ENCODE peak calls at places on chromosomes 7 and 10, in nine cellular contexts. One of them, this sample, is unnamed.

GRCh38 chr7:21939136-21939857 is 6.4 kb downstream of the CDCA7L start:
- DNase-seq in CD4-positive, alpha-beta memory T cell: no peak
- DNase-seq in mesendoderm: no peak
- DNase-seq in foreskin fibroblast: no peak
- DNase-seq in astrocyte of the spinal cord: peak; percentile 9
- DNase-seq in colonic mucosa: no peak
- DNase-seq in WERI-Rb-1: no peak
- DNase-seq in dorsolateral prefrontal cortex: no peak
- DNase-seq in astrocyte: peak; percentile 60
- DNase-seq in this sample: peak; percentile 50

GRCh38 chr7:1571261-1571650 is 1.4 kb upstream of the PSMG3 start:
- DNase-seq in CD4-positive, alpha-beta memory T cell: no peak
- DNase-seq in mesendoderm: no peak
- DNase-seq in foreskin fibroblast: no peak
- DNase-seq in astrocyte of the spinal cord: peak; percentile 84
- DNase-seq in colonic mucosa: no peak
- DNase-seq in WERI-Rb-1: no peak
- DNase-seq in dorsolateral prefrontal cortex: no peak
- DNase-seq in astrocyte: peak; percentile 47
- DNase-seq in this sample: no peak

GRCh38 chr10:132562177-132562915 is 24.8 kb downstream of the INPP5A start:
- DNase-seq in CD4-positive, alpha-beta memory T cell: no peak
- DNase-seq in mesendoderm: no peak
- DNase-seq in foreskin fibroblast: no peak
- DNase-seq in astrocyte of the spinal cord: no peak
- DNase-seq in colonic mucosa: no peak
- DNase-seq in WERI-Rb-1: no peak
- DNase-seq in dorsolateral prefrontal cortex: no peak
- DNase-seq in astrocyte: no peak
- DNase-seq in this sample: no peak

GRCh38 chr10:79355420-79356010 is 8.2 kb downstream of the PPIF start:
- DNase-seq in CD4-positive, alpha-beta memory T cell: no peak
- DNase-seq in mesendoderm: no peak
- DNase-seq in foreskin fibroblast: no peak
- DNase-seq in astrocyte of the spinal cord: no peak
- DNase-seq in colonic mucosa: no peak
- DNase-seq in WERI-Rb-1: no peak
- DNase-seq in dorsolateral prefrontal cortex: no peak
- DNase-seq in astrocyte: no peak
- DNase-seq in this sample: no peak

GRCh38 chr7:130350945-130351663 is 6.5 kb downstream of the CPA5 start:
- DNase-seq in CD4-positive, alpha-beta memory T cell: no peak
- DNase-seq in mesendoderm: no peak
- DNase-seq in foreskin fibroblast: no peak
- DNase-seq in astrocyte of the spinal cord: no peak
- DNase-seq in colonic mucosa: no peak
- DNase-seq in WERI-Rb-1: peak; percentile 60
- DNase-seq in dorsolateral prefrontal cortex: no peak
- DNase-seq in astrocyte: no peak
- DNase-seq in this sample: no peak

GRCh38 chr7:141737118-141737835 is 881 bp upstream of the SSBP1 start:
- DNase-seq in CD4-positive, alpha-beta memory T cell: peak; percentile 58
- DNase-seq in mesendoderm: no peak
- DNase-seq in foreskin fibroblast: no peak
- DNase-seq in astrocyte of the spinal cord: no peak
- DNase-seq in colonic mucosa: peak; percentile 41
- DNase-seq in WERI-Rb-1: no peak
- DNase-seq in dorsolateral prefrontal cortex: no peak
- DNase-seq in astrocyte: no peak
- DNase-seq in this sample: no peak

GRCh38 chr7:143510854-143511592 is 33.4 kb downstream of the TAS2R41 start:
- DNase-seq in CD4-positive, alpha-beta memory T cell: no peak
- DNase-seq in mesendoderm: no peak
- DNase-seq in foreskin fibroblast: no peak
- DNase-seq in astrocyte of the spinal cord: no peak
- DNase-seq in colonic mucosa: no peak
- DNase-seq in WERI-Rb-1: no peak
- DNase-seq in dorsolateral prefrontal cortex: no peak
- DNase-seq in astrocyte: no peak
- DNase-seq in this sample: no peak

GRCh38 chr7:30654296-30655090 is 27.8 kb downstream of the CRHR2 start:
- DNase-seq in CD4-positive, alpha-beta memory T cell: no peak
- DNase-seq in mesendoderm: no peak
- DNase-seq in foreskin fibroblast: no peak
- DNase-seq in astrocyte of the spinal cord: no peak
- DNase-seq in colonic mucosa: no peak
- DNase-seq in WERI-Rb-1: no peak
- DNase-seq in dorsolateral prefrontal cortex: no peak
- DNase-seq in astrocyte: no peak
- DNase-seq in this sample: no peak

GRCh38 chr7:128022631-128023532 is 8.4 kb downstream of the LRRC4 start:
- DNase-seq in CD4-positive, alpha-beta memory T cell: no peak
- DNase-seq in mesendoderm: peak; percentile 53
- DNase-seq in foreskin fibroblast: peak; percentile 64
- DNase-seq in astrocyte of the spinal cord: peak; percentile 63
- DNase-seq in colonic mucosa: no peak
- DNase-seq in WERI-Rb-1: no peak
- DNase-seq in dorsolateral prefrontal cortex: no peak
- DNase-seq in astrocyte: peak; percentile 80
- DNase-seq in this sample: no peak

GRCh38 chr10:84293574-84294016 is 34.8 kb upstream of the CCSER2 start:
- DNase-seq in CD4-positive, alpha-beta memory T cell: no peak
- DNase-seq in mesendoderm: peak; percentile 93
- DNase-seq in foreskin fibroblast: no peak
- DNase-seq in astrocyte of the spinal cord: no peak
- DNase-seq in colonic mucosa: no peak
- DNase-seq in WERI-Rb-1: peak; percentile 71
- DNase-seq in dorsolateral prefrontal cortex: peak; percentile 42
- DNase-seq in astrocyte: no peak
- DNase-seq in this sample: no peak

GRCh38 chr7:108002726-108003590 is at the start of gene LAMB1:
- DNase-seq in CD4-positive, alpha-beta memory T cell: no peak
- DNase-seq in mesendoderm: peak; percentile 84
- DNase-seq in foreskin fibroblast: peak; percentile 70
- DNase-seq in astrocyte of the spinal cord: peak; percentile 88
- DNase-seq in colonic mucosa: peak; percentile 89
- DNase-seq in WERI-Rb-1: peak; percentile 80
- DNase-seq in dorsolateral prefrontal cortex: no peak
- DNase-seq in astrocyte: peak; percentile 72
- DNase-seq in this sample: peak; percentile 51

GRCh38 chr10:62175256-62175655 is 93.4 kb downstream of the RTKN2 start:
- DNase-seq in CD4-positive, alpha-beta memory T cell: no peak
- DNase-seq in mesendoderm: no peak
- DNase-seq in foreskin fibroblast: no peak
- DNase-seq in astrocyte of the spinal cord: no peak
- DNase-seq in colonic mucosa: no peak
- DNase-seq in WERI-Rb-1: no peak
- DNase-seq in dorsolateral prefrontal cortex: no peak
- DNase-seq in astrocyte: no peak
- DNase-seq in this sample: no peak

GRCh38 chr10:61963669-61964058 is 62.2 kb downstream of the ARID5B start:
- DNase-seq in CD4-positive, alpha-beta memory T cell: no peak
- DNase-seq in mesendoderm: no peak
- DNase-seq in foreskin fibroblast: no peak
- DNase-seq in astrocyte of the spinal cord: no peak
- DNase-seq in colonic mucosa: no peak
- DNase-seq in WERI-Rb-1: no peak
- DNase-seq in dorsolateral prefrontal cortex: no peak
- DNase-seq in astrocyte: no peak
- DNase-seq in this sample: no peak

GRCh38 chr10:48507933-48508830 is 96.7 kb downstream of the ARHGAP22 start:
- DNase-seq in CD4-positive, alpha-beta memory T cell: no peak
- DNase-seq in mesendoderm: no peak
- DNase-seq in foreskin fibroblast: no peak
- DNase-seq in astrocyte of the spinal cord: no peak
- DNase-seq in colonic mucosa: peak; percentile 21
- DNase-seq in WERI-Rb-1: no peak
- DNase-seq in dorsolateral prefrontal cortex: no peak
- DNase-seq in astrocyte: no peak
- DNase-seq in this sample: no peak

GRCh38 chr10:124453965-124454610 is 4.3 kb upstream of the NKX1-2 start:
- DNase-seq in CD4-positive, alpha-beta memory T cell: no peak
- DNase-seq in mesendoderm: peak; percentile 84
- DNase-seq in foreskin fibroblast: no peak
- DNase-seq in astrocyte of the spinal cord: no peak
- DNase-seq in colonic mucosa: no peak
- DNase-seq in WERI-Rb-1: no peak
- DNase-seq in dorsolateral prefrontal cortex: no peak
- DNase-seq in astrocyte: no peak
- DNase-seq in this sample: no peak
- H3K4me3 ChIP-seq in CD4-positive, alpha-beta memory T cell: no peak overlapping the region
- H3K4me3 ChIP-seq in mesendoderm: no peak overlapping the region
- H3K4me3 ChIP-seq in foreskin fibroblast: no peak overlapping the region
- H3K4me3 ChIP-seq in astrocyte of the spinal cord: no peak overlapping the region
- H3K4me3 ChIP-seq in colonic mucosa: no peak overlapping the region
- H3K4me3 ChIP-seq in WERI-Rb-1: no peak overlapping the region
- H3K4me3 ChIP-seq in dorsolateral prefrontal cortex: no peak overlapping the region
- H3K4me3 ChIP-seq in astrocyte: no peak overlapping the region
- H3K4me3 ChIP-seq in this sample: no peak overlapping the region

DNA sequence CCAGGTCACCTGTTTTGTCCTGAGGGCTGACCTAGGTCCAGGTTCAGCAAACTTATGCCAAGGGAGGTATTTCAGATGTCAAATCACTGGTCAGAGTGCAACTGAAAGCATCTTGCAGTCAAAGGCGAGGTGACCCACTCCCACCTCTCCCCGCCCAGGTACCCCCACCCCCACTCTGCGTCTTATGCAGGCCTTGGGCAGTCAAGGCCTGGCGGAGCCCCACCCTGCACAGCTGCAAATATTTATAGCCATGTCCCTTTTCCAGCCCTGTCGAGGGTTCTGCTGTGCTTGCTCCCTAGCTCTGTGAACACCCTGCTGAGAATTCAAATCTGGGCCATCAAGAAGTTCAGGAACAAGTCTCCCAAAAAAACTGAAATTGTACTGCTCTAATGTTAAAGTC is 40.6 kb upstream of the BMPR1A start:
- DNase-seq in CD4-positive, alpha-beta memory T cell: no peak
- DNase-seq in mesendoderm: no peak
- DNase-seq in foreskin fibroblast: no peak
- DNase-seq in astrocyte of the spinal cord: no peak
- DNase-seq in colonic mucosa: no peak
- DNase-seq in WERI-Rb-1: no peak
- DNase-seq in dorsolateral prefrontal cortex: no peak
- DNase-seq in astrocyte: no peak
- DNase-seq in this sample: no peak
- H3K4me3 ChIP-seq in CD4-positive, alpha-beta memory T cell: no peak overlapping the region
- H3K4me3 ChIP-seq in mesendoderm: no peak overlapping the region
- H3K4me3 ChIP-seq in foreskin fibroblast: no peak overlapping the region
- H3K4me3 ChIP-seq in astrocyte of the spinal cord: no peak overlapping the region
- H3K4me3 ChIP-seq in colonic mucosa: no peak overlapping the region
- H3K4me3 ChIP-seq in WERI-Rb-1: no peak overlapping the region
- H3K4me3 ChIP-seq in dorsolateral prefrontal cortex: no peak overlapping the region
- H3K4me3 ChIP-seq in astrocyte: no peak overlapping the region
- H3K4me3 ChIP-seq in this sample: no peak overlapping the region

GRCh38 chr10:125225051-125225450 is 64.7 kb upstream of the CTBP2 start:
- DNase-seq in CD4-positive, alpha-beta memory T cell: no peak
- DNase-seq in mesendoderm: no peak
- DNase-seq in foreskin fibroblast: no peak
- DNase-seq in astrocyte of the spinal cord: no peak
- DNase-seq in colonic mucosa: no peak
- DNase-seq in WERI-Rb-1: no peak
- DNase-seq in dorsolateral prefrontal cortex: no peak
- DNase-seq in astrocyte: no peak
- DNase-seq in this sample: no peak

GRCh38 chr10:125231116-125231812 is 70.9 kb upstream of the CTBP2 start:
- DNase-seq in CD4-positive, alpha-beta memory T cell: no peak
- DNase-seq in mesendoderm: peak; percentile 96
- DNase-seq in foreskin fibroblast: peak; percentile 90
- DNase-seq in astrocyte of the spinal cord: peak; percentile 93
- DNase-seq in colonic mucosa: no peak
- DNase-seq in WERI-Rb-1: no peak
- DNase-seq in dorsolateral prefrontal cortex: no peak
- DNase-seq in astrocyte: peak; percentile 96
- DNase-seq in this sample: no peak

GRCh38 chr10:125226823-125227222 is 66.5 kb upstream of the CTBP2 start:
- DNase-seq in CD4-positive, alpha-beta memory T cell: no peak
- DNase-seq in mesendoderm: no peak
- DNase-seq in foreskin fibroblast: no peak
- DNase-seq in astrocyte of the spinal cord: no peak
- DNase-seq in colonic mucosa: no peak
- DNase-seq in WERI-Rb-1: no peak
- DNase-seq in dorsolateral prefrontal cortex: no peak
- DNase-seq in astrocyte: no peak
- DNase-seq in this sample: no peak

GRCh38 chr10:125230251-125230650 is 69.9 kb upstream of the CTBP2 start:
- DNase-seq in CD4-positive, alpha-beta memory T cell: no peak
- DNase-seq in mesendoderm: no peak
- DNase-seq in foreskin fibroblast: peak; percentile 3
- DNase-seq in astrocyte of the spinal cord: no peak
- DNase-seq in colonic mucosa: no peak
- DNase-seq in WERI-Rb-1: no peak
- DNase-seq in dorsolateral prefrontal cortex: no peak
- DNase-seq in astrocyte: no peak
- DNase-seq in this sample: no peak

GRCh38 chr10:125227546-125227945 is 67.2 kb upstream of the CTBP2 start:
- DNase-seq in CD4-positive, alpha-beta memory T cell: no peak
- DNase-seq in mesendoderm: no peak
- DNase-seq in foreskin fibroblast: no peak
- DNase-seq in astrocyte of the spinal cord: no peak
- DNase-seq in colonic mucosa: no peak
- DNase-seq in WERI-Rb-1: no peak
- DNase-seq in dorsolateral prefrontal cortex: no peak
- DNase-seq in astrocyte: no peak
- DNase-seq in this sample: no peak
- H3K4me3 ChIP-seq in CD4-positive, alpha-beta memory T cell: no peak overlapping the region
- H3K4me3 ChIP-seq in mesendoderm: no peak overlapping the region
- H3K4me3 ChIP-seq in foreskin fibroblast: no peak overlapping the region
- H3K4me3 ChIP-seq in astrocyte of the spinal cord: no peak overlapping the region
- H3K4me3 ChIP-seq in colonic mucosa: no peak overlapping the region
- H3K4me3 ChIP-seq in WERI-Rb-1: no peak overlapping the region
- H3K4me3 ChIP-seq in dorsolateral prefrontal cortex: no peak overlapping the region
- H3K4me3 ChIP-seq in astrocyte: no peak overlapping the region
- H3K4me3 ChIP-seq in this sample: no peak overlapping the region

GRCh38 chr10:7409732-7410168 is 1.1 kb downstream of the SFMBT2 start:
- DNase-seq in CD4-positive, alpha-beta memory T cell: peak; percentile 18
- DNase-seq in mesendoderm: peak; percentile 23
- DNase-seq in foreskin fibroblast: no peak
- DNase-seq in astrocyte of the spinal cord: peak; percentile 21
- DNase-seq in colonic mucosa: peak; percentile 20
- DNase-seq in WERI-Rb-1: no peak
- DNase-seq in dorsolateral prefrontal cortex: no peak
- DNase-seq in astrocyte: no peak
- DNase-seq in this sample: no peak

GRCh38 chr10:7410306-7410799 is 481 bp downstream of the SFMBT2 start:
- DNase-seq in CD4-positive, alpha-beta memory T cell: peak; percentile 30
- DNase-seq in mesendoderm: peak; percentile 87
- DNase-seq in foreskin fibroblast: no peak
- DNase-seq in astrocyte of the spinal cord: no peak
- DNase-seq in colonic mucosa: peak; percentile 20
- DNase-seq in WERI-Rb-1: no peak
- DNase-seq in dorsolateral prefrontal cortex: no peak
- DNase-seq in astrocyte: no peak
- DNase-seq in this sample: no peak

GRCh38 chr10:7410800-7411670 is at the start of gene SFMBT2:
- DNase-seq in CD4-positive, alpha-beta memory T cell: peak; percentile 59
- DNase-seq in mesendoderm: peak; percentile 91
- DNase-seq in foreskin fibroblast: peak; percentile 54
- DNase-seq in astrocyte of the spinal cord: peak; percentile 66
- DNase-seq in colonic mucosa: peak; percentile 42
- DNase-seq in WERI-Rb-1: no peak
- DNase-seq in dorsolateral prefrontal cortex: peak; percentile 52
- DNase-seq in astrocyte: peak; percentile 31
- DNase-seq in this sample: peak; percentile 48

GRCh38 chr10:7411671-7412481 is 1.0 kb upstream of the SFMBT2 start:
- DNase-seq in CD4-positive, alpha-beta memory T cell: peak; percentile 33
- DNase-seq in mesendoderm: peak; percentile 57
- DNase-seq in foreskin fibroblast: no peak
- DNase-seq in astrocyte of the spinal cord: no peak
- DNase-seq in colonic mucosa: peak; percentile 22
- DNase-seq in WERI-Rb-1: no peak
- DNase-seq in dorsolateral prefrontal cortex: no peak
- DNase-seq in astrocyte: no peak
- DNase-seq in this sample: no peak

GRCh38 chr10:7412482-7413251 is 1.8 kb upstream of the SFMBT2 start:
- DNase-seq in CD4-positive, alpha-beta memory T cell: no peak
- DNase-seq in mesendoderm: peak; percentile 83
- DNase-seq in foreskin fibroblast: no peak
- DNase-seq in astrocyte of the spinal cord: no peak
- DNase-seq in colonic mucosa: peak; percentile 44
- DNase-seq in WERI-Rb-1: no peak
- DNase-seq in dorsolateral prefrontal cortex: peak; percentile 69
- DNase-seq in astrocyte: no peak
- DNase-seq in this sample: no peak
- H3K4me3 ChIP-seq in CD4-positive, alpha-beta memory T cell: peak overlapping the region; percentile 83
- H3K4me3 ChIP-seq in mesendoderm: peak overlapping the region; percentile 7
- H3K4me3 ChIP-seq in foreskin fibroblast: no peak overlapping the region
- H3K4me3 ChIP-seq in astrocyte of the spinal cord: no peak overlapping the region
- H3K4me3 ChIP-seq in colonic mucosa: peak overlapping the region; percentile 2
- H3K4me3 ChIP-seq in WERI-Rb-1: no peak overlapping the region
- H3K4me3 ChIP-seq in dorsolateral prefrontal cortex: peak overlapping the region; percentile 75
- H3K4me3 ChIP-seq in astrocyte: peak overlapping the region; percentile 21
- H3K4me3 ChIP-seq in this sample: peak overlapping the region; percentile 8

This sample was measured in lung.